ENCODE peak calls at places on chromosomes 3 and 15, in nine cellular contexts. Y, H, A, P, M, G, E, C and J are unnamed samples.

GRCh38 chr15:29693225-29693624 is 129.0 kb downstream of the TJP1 start:
- DNase-seq in Y (no peak), H (no peak), A (no peak), P (no peak), M (no peak), G (no peak), E (no peak), C (no peak), J (no peak)

GRCh38 chr3:101179637-101180036 is 140.7 kb downstream of the IMPG2 start:
- DNase-seq in Y (no peak), H (no peak), A (peak), P (no peak), M (no peak), G (no peak), E (no peak), C (no peak), J (no peak)

GRCh38 chr3:36409862-36410261 is 29.6 kb downstream of the STAC start:
- DNase-seq in Y (no peak), H (no peak), A (no peak), P (no peak), M (no peak), G (no peak), E (no peak), C (no peak), J (no peak)

GRCh38 chr3:138348107-138348949 is at the start of gene MRAS:
- DNase-seq in Y (peak), H (peak), A (peak), P (peak), M (peak), G (no peak), E (peak), C (peak), J (peak)

GRCh38 chr3:197550489-197550888 is 5.3 kb downstream of the BDH1 start:
- DNase-seq in Y (no peak), H (no peak), A (no peak), P (no peak), M (no peak), G (no peak), E (no peak), C (no peak), J (no peak)

GRCh38 chr15:65067645-65068416 is at the start of gene RASL12:
- DNase-seq in Y (no peak), H (no peak), A (no peak), P (no peak), M (peak), G (no peak), E (no peak), C (no peak), J (no peak)

GRCh38 chr3:98994128-98994762 is 92.8 kb upstream of the DCBLD2 start:
- DNase-seq in Y (peak), H (no peak), A (peak), P (peak), M (no peak), G (no peak), E (no peak), C (peak), J (no peak)

GRCh38 chr3:40037582-40037981 is 228.2 kb downstream of the MYRIP start:
- DNase-seq in Y (no peak), H (no peak), A (no peak), P (no peak), M (no peak), G (no peak), E (no peak), C (no peak), J (no peak)

GRCh38 chr3:186095584-186096061 is 13.3 kb downstream of the ETV5 start:
- DNase-seq in Y (no peak), H (no peak), A (no peak), P (no peak), M (peak), G (no peak), E (no peak), C (no peak), J (peak)